ENCODE peak calls at places on chromosomes 11 and 22, in seven cellular contexts. P is natural killer cell, L is AG04450, G is DND-41, D is HepG2, U is fibroblast of villous mesenchyme, B is cardiac fibroblast. C is an unnamed sample.

GRCh38 chr11:32420937-32421532 is 14.3 kb downstream of the WT1 start:
- DNase-seq in P (no peak), L (no peak), G (peak), D (no peak), U (no peak), B (peak), C (no peak)

GRCh38 chr11:3203221-3204043 is 15.2 kb downstream of the MRGPRG start:
- DNase-seq in P (no peak), L (no peak), G (no peak), D (no peak), U (no peak), B (no peak), C (no peak)

GRCh38 chr11:29119691-29120328 is 897.0 kb downstream of the KCNA4 start:
- DNase-seq in P (no peak), L (peak), G (no peak), D (no peak), U (peak), B (peak), C (no peak)

GRCh38 chr11:134207538-134208239 is 16.1 kb downstream of the NCAPD3 start:
- DNase-seq in P (peak), L (no peak), G (peak), D (peak), U (peak), B (peak), C (no peak)

GRCh38 chr11:132402056-132402684 is 1031.8 kb downstream of the NTM start:
- DNase-seq in P (no peak), L (peak), G (peak), D (no peak), U (no peak), B (peak), C (no peak)

GRCh38 chr11:78800756-78801155 is 226.1 kb upstream of the NARS2 start:
- DNase-seq in P (no peak), L (no peak), G (no peak), D (no peak), U (no peak), B (no peak), C (no peak)

GRCh38 chr11:83002047-83002446 is 69.7 kb downstream of the RAB30 start:
- DNase-seq in P (no peak), L (no peak), G (no peak), D (no peak), U (no peak), B (peak), C (no peak)

GRCh38 chr11:65777821-65778361 is 2.9 kb downstream of the AP5B1 start:
- DNase-seq in P (no peak), L (no peak), G (no peak), D (no peak), U (no peak), B (no peak), C (no peak)

GRCh38 chr11:120576606-120577005 is 65.1 kb downstream of the GRIK4 start:
- DNase-seq in P (no peak), L (no peak), G (no peak), D (no peak), U (no peak), B (no peak), C (no peak)

GRCh38 chr11:65418431-65418680 is 4.2 kb upstream of the NEAT1 start:
- DNase-seq in P (no peak), L (no peak), G (no peak), D (no peak), U (no peak), B (peak), C (no peak)

GRCh38 chr11:62108017-62108750 is 15.6 kb upstream of the INCENP start:
- DNase-seq in P (no peak), L (no peak), G (peak), D (peak), U (peak), B (peak), C (no peak)

GRCh38 chr11:67318239-67318555 is 14.9 kb downstream of the SSH3 start:
- DNase-seq in P (no peak), L (no peak), G (no peak), D (no peak), U (no peak), B (no peak), C (no peak)

GRCh38 chr11:20840341-20840740 is 171.0 kb downstream of the NELL1 start:
- DNase-seq in P (no peak), L (no peak), G (no peak), D (no peak), U (no peak), B (no peak), C (no peak)

GRCh38 chr22:30294830-30295229 is 5.5 kb upstream of the CASTOR1 start:
- DNase-seq in P (no peak), L (no peak), G (no peak), D (no peak), U (no peak), B (no peak), C (no peak)

GRCh38 chr22:29773233-29773632 is 6.1 kb downstream of the UQCR10 start:
- DNase-seq in P (no peak), L (no peak), G (no peak), D (no peak), U (no peak), B (peak), C (no peak)

GRCh38 chr11:5123802-5124521 is 14.2 kb downstream of the OR52A5 start:
- DNase-seq in P (no peak), L (peak), G (peak), D (peak), U (peak), B (peak), C (no peak)

GRCh38 chr11:37525336-37525735 is 927.3 kb upstream of the RAG2 start:
- DNase-seq in P (no peak), L (no peak), G (no peak), D (no peak), U (no peak), B (peak), C (no peak)

GRCh38 chr22:17369553-17370035 is 334 bp downstream of the CECR2 start:
- DNase-seq in P (no peak), L (no peak), G (no peak), D (no peak), U (no peak), B (peak), C (no peak)

GRCh38 chr11:77418155-77418980 is 55.5 kb downstream of the PAK1 start:
- DNase-seq in P (no peak), L (no peak), G (no peak), D (no peak), U (no peak), B (no peak), C (no peak)

GRCh38 chr11:77068461-77069335 is 1.9 kb downstream of the CAPN5 start:
- DNase-seq in P (no peak), L (no peak), G (no peak), D (no peak), U (no peak), B (no peak), C (peak)

GRCh38 chr11:73047773-73048371 is 94.2 kb downstream of the FCHSD2 start:
- DNase-seq in P (no peak), L (no peak), G (no peak), D (no peak), U (no peak), B (no peak), C (no peak)

GRCh38 chr22:30025187-30025586 is 55.1 kb upstream of the HORMAD2 start:
- DNase-seq in P (no peak), L (no peak), G (no peak), D (no peak), U (no peak), B (no peak), C (no peak)

GRCh38 chr22:32994921-32995320 is 63.3 kb downstream of the SYN3 start:
- DNase-seq in P (no peak), L (no peak), G (no peak), D (peak), U (no peak), B (no peak), C (no peak)

GRCh38 chr11:11972942-11973341 is 35.5 kb downstream of the DKK3 start:
- DNase-seq in P (no peak), L (no peak), G (no peak), D (no peak), U (no peak), B (no peak), C (no peak)

GRCh38 chr11:47950396-47950795 is 30.0 kb upstream of the PTPRJ start:
- DNase-seq in P (peak), L (no peak), G (peak), D (no peak), U (no peak), B (peak), C (no peak)

GRCh38 chr11:72229925-72230763 is 5.6 kb downstream of the INPPL1 start:
- DNase-seq in P (no peak), L (no peak), G (no peak), D (no peak), U (no peak), B (no peak), C (no peak)

GRCh38 chr11:95485115-95485900 is 254.3 kb upstream of the SESN3 start:
- DNase-seq in P (no peak), L (no peak), G (no peak), D (no peak), U (no peak), B (peak), C (no peak)

GRCh38 chr22:36868546-36868945 is 7.7 kb downstream of the NCF4 start:
- DNase-seq in P (no peak), L (no peak), G (no peak), D (no peak), U (no peak), B (no peak), C (no peak)

GRCh38 chr11:14336507-14337503 is 22.2 kb downstream of the RRAS2 start:
- DNase-seq in P (no peak), L (peak), G (no peak), D (peak), U (peak), B (peak), C (no peak)

GRCh38 chr11:93340223-93340622 is 9.7 kb downstream of the DEUP1 start:
- DNase-seq in P (no peak), L (no peak), G (no peak), D (no peak), U (no peak), B (no peak), C (no peak)

GRCh38 chr11:86292912-86293606 is 9.0 kb upstream of the HIKESHI start:
- DNase-seq in P (no peak), L (no peak), G (no peak), D (no peak), U (no peak), B (no peak), C (no peak)

GRCh38 chr11:87417951-87418350 is 380.2 kb downstream of the TMEM135 start:
- DNase-seq in P (no peak), L (no peak), G (no peak), D (no peak), U (no peak), B (no peak), C (no peak)

GRCh38 chr11:69694781-69695180 is 9.0 kb downstream of the FGF19 start:
- DNase-seq in P (no peak), L (no peak), G (no peak), D (no peak), U (no peak), B (no peak), C (no peak)

GRCh38 chr22:24759765-24760164 is 14.8 kb downstream of the PIWIL3 start:
- DNase-seq in P (no peak), L (no peak), G (no peak), D (no peak), U (no peak), B (no peak), C (no peak)

GRCh38 chr11:11985016-11985715 is 23.3 kb downstream of the DKK3 start:
- DNase-seq in P (no peak), L (no peak), G (no peak), D (no peak), U (peak), B (peak), C (no peak)

GRCh38 chr11:107576497-107577086 is 11.1 kb upstream of the ALKBH8 start:
- DNase-seq in P (no peak), L (no peak), G (peak), D (peak), U (peak), B (peak), C (peak)

GRCh38 chr11:88246680-88247079 is 71.4 kb upstream of the RAB38 start:
- DNase-seq in P (no peak), L (peak), G (no peak), D (no peak), U (peak), B (peak), C (no peak)

GRCh38 chr22:10961043-10961860 is 4566.7 kb upstream of the OR11H1 start:
- DNase-seq in P (no peak), L (no peak), G (no peak), D (no peak), U (no peak), B (no peak), C (no peak)
- TF ChIP-seq CTCF in P (no peak), L (no peak), G (no peak), D (no peak), U (no peak), B (no peak), C (no peak)

GRCh38 chr22:21613553-21614233 is 16.1 kb downstream of the YDJC start:
- DNase-seq in P (no peak), L (no peak), G (no peak), D (no peak), U (no peak), B (no peak), C (no peak)
- TF ChIP-seq CTCF in P (no peak), L (no peak), G (no peak), D (no peak), U (no peak), B (no peak), C (no peak)

GRCh38 chr22:26313291-26313690 is 115.8 kb upstream of the ASPHD2 start:
- DNase-seq in P (no peak), L (no peak), G (no peak), D (no peak), U (no peak), B (no peak), C (no peak)

GRCh38 chr22:26314171-26314570 is 114.9 kb upstream of the ASPHD2 start:
- DNase-seq in P (no peak), L (no peak), G (no peak), D (no peak), U (no peak), B (no peak), C (no peak)

GRCh38 chr22:26308467-26308866 is 120.6 kb upstream of the ASPHD2 start:
- DNase-seq in P (no peak), L (no peak), G (no peak), D (no peak), U (no peak), B (no peak), C (no peak)

GRCh38 chr22:26314656-26315055 is 114.4 kb upstream of the ASPHD2 start:
- DNase-seq in P (no peak), L (no peak), G (no peak), D (no peak), U (no peak), B (no peak), C (no peak)

DNA sequence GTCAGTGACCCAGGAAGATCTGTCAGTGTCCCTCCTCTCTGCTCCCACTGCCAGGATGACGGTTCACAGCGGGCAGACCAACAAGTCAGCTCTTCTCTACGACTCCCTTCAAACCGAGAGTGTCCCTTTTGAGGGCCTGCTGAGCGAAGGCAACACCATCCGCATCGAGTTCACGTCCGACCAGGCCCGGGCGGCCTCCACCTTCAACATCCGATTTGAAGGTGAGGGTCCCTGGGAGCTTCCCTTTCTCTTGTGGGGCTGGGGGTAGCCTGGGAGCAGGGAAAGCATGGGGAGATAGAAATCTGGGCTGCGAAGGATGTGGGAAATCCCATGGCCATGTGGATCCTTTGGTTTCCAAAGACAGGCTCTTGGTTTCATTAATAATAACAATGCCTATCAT is 118.4 kb upstream of the ASPHD2 start:
- DNase-seq in P (no peak), L (no peak), G (no peak), D (no peak), U (no peak), B (no peak), C (no peak)
- TF ChIP-seq CTCF in P (no peak), L (no peak), G (no peak), D (no peak), U (no peak), B (no peak), C (no peak)

GRCh38 chr11:34358666-34359547 is 1.1 kb upstream of the ABTB2 start:
- DNase-seq in P (peak), L (no peak), G (peak), D (peak), U (peak), B (peak), C (peak)

GRCh38 chr11:34358258-34358665 is 452 bp upstream of the ABTB2 start:
- DNase-seq in P (no peak), L (no peak), G (no peak), D (peak), U (peak), B (peak), C (no peak)

GRCh38 chr11:34357646-34358257 is at the start of gene ABTB2:
- DNase-seq in P (peak), L (peak), G (peak), D (peak), U (peak), B (peak), C (peak)

GRCh38 chr11:34360056-34360455 is 2.2 kb upstream of the ABTB2 start:
- DNase-seq in P (no peak), L (no peak), G (no peak), D (no peak), U (no peak), B (no peak), C (no peak)

DNA sequence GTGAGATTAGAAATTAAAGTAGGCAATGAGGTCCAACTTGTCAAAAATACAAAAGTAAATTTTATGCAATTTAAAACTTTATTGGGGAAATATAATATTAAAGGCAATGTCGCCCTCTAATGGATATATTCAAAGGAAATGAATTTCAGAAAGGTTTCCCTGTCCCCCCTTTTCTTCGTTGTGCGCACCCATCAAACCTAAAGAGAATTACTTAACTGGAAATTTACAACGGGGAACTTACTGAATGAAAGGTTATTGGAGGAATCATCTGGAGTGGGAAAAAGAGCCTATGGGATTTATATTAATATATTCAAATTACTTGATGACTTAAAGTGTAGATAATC is 1.7 kb upstream of the ABTB2 start:
- DNase-seq in P (no peak), L (no peak), G (no peak), D (no peak), U (no peak), B (no peak), C (no peak)
- TF ChIP-seq CTCF in P (peak), L (no peak), G (peak), D (no peak), U (no peak), B (no peak), C (no peak)

DNA sequence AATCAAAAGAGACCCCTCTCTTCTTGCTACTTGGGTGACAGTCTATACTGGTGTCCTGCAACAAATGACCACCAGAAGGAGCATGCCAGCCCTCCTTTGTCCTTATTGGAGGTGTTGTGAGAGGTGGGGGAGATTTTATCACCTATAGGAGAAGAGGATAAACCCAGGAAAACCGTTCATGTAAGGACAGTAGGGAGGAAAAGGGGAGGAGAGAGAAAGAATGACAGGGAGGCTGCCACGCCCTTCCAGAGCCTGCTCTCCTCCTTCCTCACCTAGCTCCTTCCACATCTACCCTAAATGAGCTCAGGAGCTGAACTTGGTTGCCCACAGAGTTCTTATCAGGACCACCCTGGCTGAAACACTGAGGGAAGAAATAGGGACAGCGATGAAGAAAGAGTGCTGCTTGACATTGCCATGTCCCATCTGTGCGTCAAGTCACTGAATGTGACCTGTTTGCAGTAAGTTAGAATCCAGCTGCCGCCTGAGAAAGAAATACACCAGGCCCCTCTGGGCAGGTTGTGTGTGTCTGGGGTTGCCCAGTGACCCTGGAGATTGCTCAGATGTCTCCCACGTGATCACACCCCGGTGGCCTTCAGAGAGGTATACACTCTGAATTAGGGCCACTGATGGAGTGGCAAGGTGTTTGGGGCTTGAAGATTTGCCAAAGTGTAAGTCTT is 40.4 kb upstream of the ETS1 start:
- DNase-seq in P (peak), L (no peak), G (no peak), D (no peak), U (no peak), B (no peak), C (no peak)
- TF ChIP-seq CTCF in P (no peak), L (peak), G (peak), D (no peak), U (no peak), B (peak), C (no peak)

GRCh38 chr11:16632295-16633200 is 105.9 kb upstream of the C11orf58 start:
- DNase-seq in P (no peak), L (no peak), G (no peak), D (peak), U (peak), B (peak), C (no peak)
- TF ChIP-seq CTCF in P (no peak), L (peak), G (peak), D (peak), U (peak), B (peak), C (no peak)

GRCh38 chr22:43897751-43898261 is 6.0 kb upstream of the PNPLA5 start:
- DNase-seq in P (no peak), L (no peak), G (no peak), D (no peak), U (peak), B (peak), C (no peak)

GRCh38 chr22:43893266-43893665 is 1.5 kb upstream of the PNPLA5 start:
- DNase-seq in P (no peak), L (no peak), G (no peak), D (no peak), U (no peak), B (no peak), C (no peak)

GRCh38 chr22:43894122-43894521 is 2.3 kb upstream of the PNPLA5 start:
- DNase-seq in P (no peak), L (no peak), G (no peak), D (no peak), U (no peak), B (no peak), C (no peak)

GRCh38 chr22:43892183-43892894 is 526 bp upstream of the PNPLA5 start:
- DNase-seq in P (no peak), L (no peak), G (no peak), D (no peak), U (no peak), B (no peak), C (no peak)

DNA sequence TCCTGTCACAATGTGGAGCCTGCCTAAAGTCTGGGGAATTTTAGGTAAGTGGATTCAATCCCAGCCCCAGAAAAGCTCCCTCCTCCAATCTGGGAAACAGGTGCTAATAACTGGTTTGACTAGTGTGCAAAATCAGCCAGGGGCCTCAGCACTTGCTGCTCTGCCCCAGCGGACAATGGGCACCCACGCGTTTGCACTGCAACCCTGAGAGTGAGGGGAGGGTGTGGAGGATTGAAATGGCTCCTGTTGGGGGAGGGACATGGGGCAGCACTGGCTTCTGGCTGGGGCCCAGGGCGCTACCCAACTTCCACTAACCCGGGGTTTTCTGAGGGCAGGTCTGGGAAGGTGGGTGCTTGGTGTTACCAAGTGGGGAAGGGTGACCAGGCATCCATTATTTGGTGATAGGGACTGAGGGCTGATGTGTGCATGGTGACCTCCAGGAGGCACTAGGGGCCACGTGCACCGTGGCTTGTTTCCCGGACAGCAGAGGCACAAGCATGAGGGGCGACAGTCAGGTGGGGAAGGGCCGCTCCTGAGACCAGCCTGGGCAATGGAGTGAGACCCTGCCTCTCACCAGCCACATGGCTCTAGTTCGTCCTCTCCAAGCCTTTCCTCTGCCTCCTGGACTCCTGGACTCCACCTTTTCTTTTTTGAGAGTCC is 4.3 kb upstream of the PNPLA5 start:
- DNase-seq in P (no peak), L (no peak), G (no peak), D (no peak), U (no peak), B (no peak), C (no peak)
- TF ChIP-seq CTCF in P (no peak), L (no peak), G (no peak), D (peak), U (no peak), B (no peak), C (no peak)

C was measured in omental fat pad.